ENCODE peak calls at places on chromosomes 12 and 14, in six cellular contexts. One of them, this sample, is unnamed.

GRCh38 chr14:69648480-69649414 is 37.4 kb downstream of the SUSD6 start:
- DNase-seq in HFFc6: peak
- DNase-seq in choroid plexus epithelial cell: peak
- DNase-seq in body of pancreas: no peak
- DNase-seq in adrenal gland: no peak
- DNase-seq in ascending aorta: no peak
- DNase-seq in this sample: no peak

GRCh38 chr12:132248439-132249157 is 80.8 kb downstream of the GALNT9 start:
- DNase-seq in HFFc6: peak
- DNase-seq in choroid plexus epithelial cell: peak
- DNase-seq in body of pancreas: no peak
- DNase-seq in adrenal gland: no peak
- DNase-seq in ascending aorta: no peak
- DNase-seq in this sample: no peak

GRCh38 chr12:20463920-20464524 is 95.7 kb downstream of the PDE3A start:
- DNase-seq in HFFc6: peak
- DNase-seq in choroid plexus epithelial cell: peak
- DNase-seq in body of pancreas: no peak
- DNase-seq in adrenal gland: no peak
- DNase-seq in ascending aorta: no peak
- DNase-seq in this sample: no peak

GRCh38 chr12:46983959-46984833 is 95.2 kb upstream of the PCED1B start:
- DNase-seq in HFFc6: peak
- DNase-seq in choroid plexus epithelial cell: peak
- DNase-seq in body of pancreas: peak
- DNase-seq in adrenal gland: peak
- DNase-seq in ascending aorta: no peak
- DNase-seq in this sample: no peak

GRCh38 chr14:29042546-29042945 is 276.0 kb downstream of the FOXG1 start:
- DNase-seq in HFFc6: no peak
- DNase-seq in choroid plexus epithelial cell: no peak
- DNase-seq in body of pancreas: no peak
- DNase-seq in adrenal gland: no peak
- DNase-seq in ascending aorta: no peak
- DNase-seq in this sample: no peak

GRCh38 chr14:22838631-22839041 is 2.3 kb downstream of the MMP14 start:
- DNase-seq in HFFc6: peak
- DNase-seq in choroid plexus epithelial cell: peak
- DNase-seq in body of pancreas: no peak
- DNase-seq in adrenal gland: peak
- DNase-seq in ascending aorta: no peak
- DNase-seq in this sample: no peak

GRCh38 chr14:47227051-47227600 is 448.3 kb downstream of the MDGA2 start:
- DNase-seq in HFFc6: no peak
- DNase-seq in choroid plexus epithelial cell: peak
- DNase-seq in body of pancreas: no peak
- DNase-seq in adrenal gland: no peak
- DNase-seq in ascending aorta: no peak
- DNase-seq in this sample: no peak

GRCh38 chr12:106079148-106079738 is 59.5 kb downstream of the NUAK1 start:
- DNase-seq in HFFc6: no peak
- DNase-seq in choroid plexus epithelial cell: no peak
- DNase-seq in body of pancreas: no peak
- DNase-seq in adrenal gland: no peak
- DNase-seq in ascending aorta: no peak
- DNase-seq in this sample: no peak

GRCh38 chr12:132591107-132591935 is 19.1 kb downstream of the LRCOL1 start:
- DNase-seq in HFFc6: no peak
- DNase-seq in choroid plexus epithelial cell: no peak
- DNase-seq in body of pancreas: no peak
- DNase-seq in adrenal gland: no peak
- DNase-seq in ascending aorta: no peak
- DNase-seq in this sample: no peak

GRCh38 chr14:70530417-70530816 is 4.4 kb downstream of the ADAM20 start:
- DNase-seq in HFFc6: no peak
- DNase-seq in choroid plexus epithelial cell: no peak
- DNase-seq in body of pancreas: no peak
- DNase-seq in adrenal gland: no peak
- DNase-seq in ascending aorta: no peak
- DNase-seq in this sample: no peak

GRCh38 chr14:84591827-84592540 is 938.0 kb upstream of the FLRT2 start:
- DNase-seq in HFFc6: no peak
- DNase-seq in choroid plexus epithelial cell: no peak
- DNase-seq in body of pancreas: peak
- DNase-seq in adrenal gland: no peak
- DNase-seq in ascending aorta: no peak
- DNase-seq in this sample: no peak

GRCh38 chr14:68312884-68313725 is 479.8 kb downstream of the ZFP36L1 start:
- DNase-seq in HFFc6: no peak
- DNase-seq in choroid plexus epithelial cell: no peak
- DNase-seq in body of pancreas: no peak
- DNase-seq in adrenal gland: no peak
- DNase-seq in ascending aorta: no peak
- DNase-seq in this sample: no peak

GRCh38 chr12:65335021-65335714 is 56.7 kb downstream of the MSRB3 start:
- DNase-seq in HFFc6: peak
- DNase-seq in choroid plexus epithelial cell: peak
- DNase-seq in body of pancreas: no peak
- DNase-seq in adrenal gland: no peak
- DNase-seq in ascending aorta: no peak
- DNase-seq in this sample: no peak

GRCh38 chr14:87873741-87874140 is 119.2 kb downstream of the GALC start:
- DNase-seq in HFFc6: no peak
- DNase-seq in choroid plexus epithelial cell: no peak
- DNase-seq in body of pancreas: no peak
- DNase-seq in adrenal gland: no peak
- DNase-seq in ascending aorta: no peak
- DNase-seq in this sample: no peak

GRCh38 chr12:12081836-12082497 is 11.2 kb downstream of the BCL2L14 start:
- DNase-seq in HFFc6: peak
- DNase-seq in choroid plexus epithelial cell: peak
- DNase-seq in body of pancreas: no peak
- DNase-seq in adrenal gland: no peak
- DNase-seq in ascending aorta: no peak
- DNase-seq in this sample: no peak

GRCh38 chr12:83889745-83890144 is 1022.9 kb downstream of the SLC6A15 start:
- DNase-seq in HFFc6: no peak
- DNase-seq in choroid plexus epithelial cell: no peak
- DNase-seq in body of pancreas: no peak
- DNase-seq in adrenal gland: no peak
- DNase-seq in ascending aorta: no peak
- DNase-seq in this sample: no peak

GRCh38 chr12:109604902-109605536 is 31.4 kb downstream of the MVK start:
- DNase-seq in HFFc6: no peak
- DNase-seq in choroid plexus epithelial cell: no peak
- DNase-seq in body of pancreas: no peak
- DNase-seq in adrenal gland: no peak
- DNase-seq in ascending aorta: no peak
- DNase-seq in this sample: no peak

GRCh38 chr12:74890237-74890599 is 319.4 kb downstream of the KCNC2 start:
- DNase-seq in HFFc6: peak
- DNase-seq in choroid plexus epithelial cell: peak
- DNase-seq in body of pancreas: peak
- DNase-seq in adrenal gland: peak
- DNase-seq in ascending aorta: no peak
- DNase-seq in this sample: peak

GRCh38 chr12:22856120-22856699 is 231.2 kb downstream of the ETNK1 start:
- DNase-seq in HFFc6: peak
- DNase-seq in choroid plexus epithelial cell: peak
- DNase-seq in body of pancreas: no peak
- DNase-seq in adrenal gland: no peak
- DNase-seq in ascending aorta: no peak
- DNase-seq in this sample: no peak

GRCh38 chr12:109678732-109679131 is 34.9 kb upstream of the FAM222A start:
- DNase-seq in HFFc6: no peak
- DNase-seq in choroid plexus epithelial cell: peak
- DNase-seq in body of pancreas: no peak
- DNase-seq in adrenal gland: no peak
- DNase-seq in ascending aorta: no peak
- DNase-seq in this sample: no peak

GRCh38 chr12:14366211-14366762 is 805 bp downstream of the ATF7IP start:
- DNase-seq in HFFc6: peak
- DNase-seq in choroid plexus epithelial cell: peak
- DNase-seq in body of pancreas: no peak
- DNase-seq in adrenal gland: no peak
- DNase-seq in ascending aorta: no peak
- DNase-seq in this sample: no peak

GRCh38 chr12:54411398-54412241 is 7.4 kb downstream of the ITGA5 start:
- DNase-seq in HFFc6: peak
- DNase-seq in choroid plexus epithelial cell: peak
- DNase-seq in body of pancreas: no peak
- DNase-seq in adrenal gland: peak
- DNase-seq in ascending aorta: peak
- DNase-seq in this sample: no peak

GRCh38 chr14:74574092-74574438 is 38.0 kb downstream of the LTBP2 start:
- DNase-seq in HFFc6: no peak
- DNase-seq in choroid plexus epithelial cell: no peak
- DNase-seq in body of pancreas: no peak
- DNase-seq in adrenal gland: no peak
- DNase-seq in ascending aorta: no peak
- DNase-seq in this sample: no peak

GRCh38 chr12:92055877-92056276 is 89.8 kb downstream of the BTG1 start:
- DNase-seq in HFFc6: no peak
- DNase-seq in choroid plexus epithelial cell: no peak
- DNase-seq in body of pancreas: peak
- DNase-seq in adrenal gland: no peak
- DNase-seq in ascending aorta: no peak
- DNase-seq in this sample: no peak

GRCh38 chr12:2892246-2892645 is 1.6 kb downstream of the TULP3 start:
- DNase-seq in HFFc6: no peak
- DNase-seq in choroid plexus epithelial cell: no peak
- DNase-seq in body of pancreas: no peak
- DNase-seq in adrenal gland: no peak
- DNase-seq in ascending aorta: no peak
- DNase-seq in this sample: no peak

GRCh38 chr12:51391047-51391837 is at the start of gene GALNT6:
- DNase-seq in HFFc6: peak
- DNase-seq in choroid plexus epithelial cell: no peak
- DNase-seq in body of pancreas: peak
- DNase-seq in adrenal gland: no peak
- DNase-seq in ascending aorta: no peak
- DNase-seq in this sample: peak
- TF ChIP-seq CTCF in HFFc6: no peak
- TF ChIP-seq CTCF in choroid plexus epithelial cell: no peak
- TF ChIP-seq CTCF in body of pancreas: no peak
- TF ChIP-seq CTCF in adrenal gland: no peak
- TF ChIP-seq CTCF in ascending aorta: no peak
- TF ChIP-seq CTCF in this sample: no peak

DNA sequence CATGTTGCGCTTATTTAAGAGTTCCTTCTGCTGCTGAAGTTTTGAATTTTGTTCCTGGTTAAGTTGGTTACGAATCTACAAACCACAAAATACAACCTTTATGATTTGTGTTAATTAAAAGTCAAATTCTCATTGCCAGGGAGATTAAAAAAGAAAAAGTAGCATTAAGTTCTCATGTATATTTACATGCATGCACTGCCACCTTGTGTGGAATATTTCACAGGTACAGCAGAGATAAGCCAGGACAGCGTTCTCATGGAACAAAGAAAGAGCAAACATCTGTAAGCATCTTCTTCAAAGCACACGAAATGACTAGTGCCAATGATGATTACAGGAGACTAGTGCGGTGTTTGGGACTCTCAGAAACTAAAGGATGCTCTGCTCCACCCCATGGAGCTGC is 34.2 kb downstream of the ZFYVE21 start:
- DNase-seq in HFFc6: no peak
- DNase-seq in choroid plexus epithelial cell: no peak
- DNase-seq in body of pancreas: no peak
- DNase-seq in adrenal gland: no peak
- DNase-seq in ascending aorta: no peak
- DNase-seq in this sample: no peak
- TF ChIP-seq CTCF in HFFc6: no peak
- TF ChIP-seq CTCF in choroid plexus epithelial cell: no peak
- TF ChIP-seq CTCF in body of pancreas: no peak
- TF ChIP-seq CTCF in adrenal gland: no peak
- TF ChIP-seq CTCF in ascending aorta: no peak
- TF ChIP-seq CTCF in this sample: no peak

GRCh38 chr14:67133595-67134441 is 55.4 kb upstream of the GARIN2 start:
- DNase-seq in HFFc6: no peak
- DNase-seq in choroid plexus epithelial cell: peak
- DNase-seq in body of pancreas: no peak
- DNase-seq in adrenal gland: no peak
- DNase-seq in ascending aorta: no peak
- DNase-seq in this sample: no peak

DNA sequence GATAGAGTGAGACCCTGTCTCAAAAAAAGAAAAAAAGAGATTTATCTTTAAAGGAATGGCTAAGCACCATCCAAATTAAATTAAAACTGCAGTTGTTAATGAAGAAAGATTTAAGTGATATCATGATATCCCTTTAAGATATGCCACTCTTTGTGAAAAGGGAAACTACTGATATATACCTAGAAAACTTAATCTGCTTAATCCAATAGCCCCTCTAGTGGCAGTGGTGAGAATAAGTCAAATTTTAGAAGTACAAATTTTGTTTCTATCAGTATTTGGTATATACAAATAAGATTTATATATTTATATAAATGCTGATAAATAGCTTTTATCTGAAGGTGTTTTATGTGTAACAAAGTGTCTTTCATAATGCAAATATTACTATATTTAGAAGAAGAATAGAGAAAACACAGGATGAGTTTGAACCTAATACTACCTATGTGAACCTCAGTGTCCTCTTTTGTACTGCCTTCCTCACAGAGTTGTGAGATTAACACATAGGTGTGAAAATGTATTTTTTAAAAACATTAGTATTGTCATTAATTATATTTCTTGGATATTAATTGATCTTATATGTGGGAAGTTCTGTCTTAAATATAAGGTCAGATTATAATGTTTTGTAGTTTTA is 51.4 kb upstream of the GARIN2 start:
- DNase-seq in HFFc6: peak
- DNase-seq in choroid plexus epithelial cell: peak
- DNase-seq in body of pancreas: no peak
- DNase-seq in adrenal gland: no peak
- DNase-seq in ascending aorta: no peak
- DNase-seq in this sample: no peak
- TF ChIP-seq CTCF in HFFc6: peak
- TF ChIP-seq CTCF in choroid plexus epithelial cell: peak
- TF ChIP-seq CTCF in body of pancreas: peak
- TF ChIP-seq CTCF in adrenal gland: peak
- TF ChIP-seq CTCF in ascending aorta: peak
- TF ChIP-seq CTCF in this sample: peak

GRCh38 chr12:116691636-116692035 is 46.2 kb downstream of the SPRING1 start:
- DNase-seq in HFFc6: no peak
- DNase-seq in choroid plexus epithelial cell: no peak
- DNase-seq in body of pancreas: no peak
- DNase-seq in adrenal gland: no peak
- DNase-seq in ascending aorta: no peak
- DNase-seq in this sample: no peak

GRCh38 chr12:116695464-116695725 is 42.5 kb downstream of the SPRING1 start:
- DNase-seq in HFFc6: no peak
- DNase-seq in choroid plexus epithelial cell: no peak
- DNase-seq in body of pancreas: no peak
- DNase-seq in adrenal gland: no peak
- DNase-seq in ascending aorta: no peak
- DNase-seq in this sample: no peak

GRCh38 chr12:116692605-116693004 is 45.3 kb downstream of the SPRING1 start:
- DNase-seq in HFFc6: no peak
- DNase-seq in choroid plexus epithelial cell: no peak
- DNase-seq in body of pancreas: no peak
- DNase-seq in adrenal gland: no peak
- DNase-seq in ascending aorta: no peak
- DNase-seq in this sample: no peak

GRCh38 chr12:116694653-116695463 is 43.0 kb downstream of the SPRING1 start:
- DNase-seq in HFFc6: no peak
- DNase-seq in choroid plexus epithelial cell: no peak
- DNase-seq in body of pancreas: no peak
- DNase-seq in adrenal gland: no peak
- DNase-seq in ascending aorta: no peak
- DNase-seq in this sample: no peak

GRCh38 chr12:116693259-116694227 is 44.3 kb downstream of the SPRING1 start:
- DNase-seq in HFFc6: no peak
- DNase-seq in choroid plexus epithelial cell: no peak
- DNase-seq in body of pancreas: peak
- DNase-seq in adrenal gland: no peak
- DNase-seq in ascending aorta: no peak
- DNase-seq in this sample: no peak
- TF ChIP-seq CTCF in HFFc6: peak
- TF ChIP-seq CTCF in choroid plexus epithelial cell: no peak
- TF ChIP-seq CTCF in body of pancreas: no peak
- TF ChIP-seq CTCF in adrenal gland: no peak
- TF ChIP-seq CTCF in ascending aorta: no peak
- TF ChIP-seq CTCF in this sample: no peak

This sample was measured in mesothelial cell of epicardium.